ENCODE peak calls at places on chromosomes 3 and 15, in six cellular contexts. One of them, this sample, is unnamed.
A peak's percentile ranks its signal among the peaks of the same experiment; 100 is the strongest.

GRCh38 chr3:122458992-122459391 is 43.1 kb upstream of the WDR5B start:
- DNase-seq in dermis blood vessel endothelial cell: peak; percentile 72
- DNase-seq in suprapubic skin: no peak
- DNase-seq in epithelial cell of esophagus: peak; percentile 60
- DNase-seq in midbrain: peak; percentile 2
- DNase-seq in GM23248: peak; percentile 75
- DNase-seq in this sample: peak; percentile 21

GRCh38 chr3:185555101-185555501 is 2.7 kb upstream of the LIPH start:
- DNase-seq in dermis blood vessel endothelial cell: no peak
- DNase-seq in suprapubic skin: no peak
- DNase-seq in epithelial cell of esophagus: no peak
- DNase-seq in midbrain: no peak
- DNase-seq in GM23248: peak; percentile 19
- DNase-seq in this sample: no peak

GRCh38 chr15:41848595-41848994 is 9.9 kb downstream of the PLA2G4B start:
- DNase-seq in dermis blood vessel endothelial cell: no peak
- DNase-seq in suprapubic skin: no peak
- DNase-seq in epithelial cell of esophagus: no peak
- DNase-seq in midbrain: no peak
- DNase-seq in GM23248: no peak
- DNase-seq in this sample: no peak

GRCh38 chr3:17290894-17291293 is 406.1 kb downstream of the PLCL2 start:
- DNase-seq in dermis blood vessel endothelial cell: no peak
- DNase-seq in suprapubic skin: no peak
- DNase-seq in epithelial cell of esophagus: peak; percentile 75
- DNase-seq in midbrain: no peak
- DNase-seq in GM23248: peak; percentile 53
- DNase-seq in this sample: no peak

GRCh38 chr3:124916837-124917409 is 17.6 kb downstream of the MUC13 start:
- DNase-seq in dermis blood vessel endothelial cell: peak; percentile 27
- DNase-seq in suprapubic skin: no peak
- DNase-seq in epithelial cell of esophagus: peak; percentile 6
- DNase-seq in midbrain: peak; percentile 4
- DNase-seq in GM23248: no peak
- DNase-seq in this sample: no peak

GRCh38 chr15:42919794-42920280 is 741 bp downstream of the TTBK2 start:
- DNase-seq in dermis blood vessel endothelial cell: peak; percentile 55
- DNase-seq in suprapubic skin: no peak
- DNase-seq in epithelial cell of esophagus: peak; percentile 66
- DNase-seq in midbrain: peak; percentile 62
- DNase-seq in GM23248: peak; percentile 77
- DNase-seq in this sample: peak; percentile 37

GRCh38 chr3:58215317-58216025 is 4.7 kb upstream of the DNASE1L3 start:
- DNase-seq in dermis blood vessel endothelial cell: no peak
- DNase-seq in suprapubic skin: no peak
- DNase-seq in epithelial cell of esophagus: no peak
- DNase-seq in midbrain: no peak
- DNase-seq in GM23248: no peak
- DNase-seq in this sample: no peak

GRCh38 chr15:42272768-42273098 is 268 bp upstream of the GANC start:
- DNase-seq in dermis blood vessel endothelial cell: no peak
- DNase-seq in suprapubic skin: no peak
- DNase-seq in epithelial cell of esophagus: no peak
- DNase-seq in midbrain: no peak
- DNase-seq in GM23248: no peak
- DNase-seq in this sample: no peak

GRCh38 chr3:111947179-111947727 is 31.6 kb upstream of the ABHD10 start:
- DNase-seq in dermis blood vessel endothelial cell: peak; percentile 92
- DNase-seq in suprapubic skin: no peak
- DNase-seq in epithelial cell of esophagus: no peak
- DNase-seq in midbrain: no peak
- DNase-seq in GM23248: peak; percentile 74
- DNase-seq in this sample: no peak

GRCh38 chr3:127156651-127157050 is 36.3 kb upstream of the PRR23E start:
- DNase-seq in dermis blood vessel endothelial cell: no peak
- DNase-seq in suprapubic skin: peak; percentile 43
- DNase-seq in epithelial cell of esophagus: no peak
- DNase-seq in midbrain: no peak
- DNase-seq in GM23248: no peak
- DNase-seq in this sample: no peak

This sample was measured in putamen.